ENCODE peak calls at places on chromosomes 1 and 21, in eight cellular contexts. Q, M, X, Z, L, R, T and N are unnamed samples.

GRCh38 chr1:161191971-161192370 is 6.9 kb downstream of the ADAMTS4 start:
- DNase-seq in T (no peak), Z (no peak), M (no peak), X (no peak), Q (no peak), L (no peak), R (no peak), N (no peak)

GRCh38 chr1:59452026-59452425 is 155.1 kb downstream of the FGGY start:
- DNase-seq in T (no peak), L (no peak), Q (no peak), X (no peak), M (no peak), Z (no peak), R (no peak), N (no peak)

GRCh38 chr1:175877939-175878730 is 134.7 kb upstream of the TNR start:
- DNase-seq in M (no peak), R (no peak), L (no peak), Q (no peak), Z (no peak), X (peak), T (no peak), N (no peak)

GRCh38 chr1:162028726-162029125 is 5.1 kb upstream of the OLFML2B start:
- DNase-seq in R (no peak), Q (no peak), T (no peak), M (no peak), X (no peak), L (no peak), Z (no peak), N (no peak)

GRCh38 chr1:116855788-116856187 is 53.9 kb upstream of the PTGFRN start:
- DNase-seq in L (peak), M (no peak), X (no peak), R (no peak), Z (no peak), T (no peak), Q (no peak), N (no peak)

GRCh38 chr1:7186382-7187120 is 401.3 kb downstream of the CAMTA1 start:
- DNase-seq in R (no peak), X (no peak), Q (no peak), Z (no peak), M (no peak), L (peak), T (no peak), N (no peak)

GRCh38 chr1:40822890-40823289 is 39.3 kb downstream of the CITED4 start:
- DNase-seq in Q (no peak), X (no peak), R (no peak), L (no peak), M (no peak), Z (no peak), T (no peak), N (no peak)

GRCh38 chr1:206021796-206022365 is 1.8 kb downstream of the CTSE start:
- DNase-seq in Z (no peak), M (no peak), R (peak), X (no peak), L (no peak), T (no peak), Q (no peak), N (no peak)

GRCh38 chr21:44331650-44332306 is 7.4 kb downstream of the CFAP410 start:
- DNase-seq in R (no peak), L (no peak), M (no peak), Q (no peak), X (no peak), Z (no peak), T (no peak), N (no peak)

GRCh38 chr1:38289034-38289433 is 242.4 kb upstream of the POU3F1 start:
- DNase-seq in X (no peak), M (no peak), Z (no peak), T (no peak), Q (no peak), R (no peak), L (no peak), N (no peak)

GRCh38 chr1:145716641-145717061 is 2.6 kb upstream of the CD160 start:
- DNase-seq in M (no peak), Z (no peak), L (no peak), T (no peak), Q (no peak), X (no peak), R (no peak), N (no peak)

GRCh38 chr1:2925291-2925690 is 96.0 kb upstream of the ACTRT2 start:
- DNase-seq in Q (no peak), X (no peak), L (no peak), R (no peak), T (no peak), Z (no peak), M (no peak), N (no peak)

GRCh38 chr1:164765993-164766720 is 207.2 kb downstream of the PBX1 start:
- DNase-seq in T (no peak), L (no peak), Z (no peak), Q (no peak), M (no peak), X (no peak), R (no peak), N (no peak)

GRCh38 chr1:33710989-33711388 is 152.9 kb upstream of the HMGB4 start:
- DNase-seq in Z (no peak), M (no peak), R (no peak), Q (no peak), T (no peak), L (no peak), X (no peak), N (no peak)

GRCh38 chr1:173139706-173140105 is 67.4 kb downstream of the TNFSF4 start:
- DNase-seq in M (no peak), X (no peak), Q (no peak), L (no peak), R (no peak), T (no peak), Z (no peak), N (no peak)

GRCh38 chr1:33030575-33030974 is 6.1 kb downstream of the AK2 start:
- DNase-seq in L (no peak), M (no peak), Q (no peak), T (no peak), Z (no peak), X (no peak), R (no peak), N (no peak)

GRCh38 chr1:153563991-153564390 is 1.7 kb downstream of the S100A2 start:
- DNase-seq in L (no peak), Q (no peak), X (no peak), Z (no peak), T (no peak), M (no peak), R (no peak), N (no peak)

GRCh38 chr1:162846256-162847212 is 14.4 kb downstream of the CCDC190 start:
- DNase-seq in M (no peak), Q (no peak), L (no peak), X (no peak), T (no peak), Z (no peak), R (no peak), N (no peak)

GRCh38 chr1:29237906-29238600 is 1.7 kb downstream of the PTPRU start:
- DNase-seq in Z (no peak), L (no peak), Q (no peak), X (no peak), M (no peak), R (peak), T (no peak), N (no peak)

GRCh38 chr1:53685272-53686051 is 53.5 kb downstream of the GLIS1 start:
- DNase-seq in Z (no peak), L (peak), X (no peak), Q (no peak), T (no peak), M (no peak), R (no peak), N (no peak)

GRCh38 chr1:178797590-178797989 is 72.5 kb downstream of the RALGPS2 start:
- DNase-seq in X (no peak), Q (no peak), T (no peak), M (no peak), R (no peak), L (no peak), Z (no peak), N (no peak)

GRCh38 chr1:203640117-203640516 is 13.5 kb downstream of the ATP2B4 start:
- DNase-seq in L (no peak), X (no peak), Z (no peak), M (no peak), Q (no peak), R (no peak), T (no peak), N (no peak)

GRCh38 chr1:164695956-164696665 is 137.1 kb downstream of the PBX1 start:
- DNase-seq in R (no peak), Q (no peak), T (no peak), X (no peak), Z (no peak), M (no peak), L (no peak), N (no peak)